ENCODE peak calls at places on chromosome X, in ten cellular contexts. One of them, this sample, is unnamed.
A peak's percentile ranks its signal among the peaks of the same experiment; 100 is the strongest.

GRCh38 chrX:50613846-50614245 is 143.2 kb upstream of the DGKK start:
- DNase-seq in BJ: no peak
- DNase-seq in NCI-H82: no peak
- DNase-seq in iPS DF 19.7: no peak
- DNase-seq in GM06990: no peak
- DNase-seq in stimulated activated CD8-positive, alpha-beta memory T cell treated with anti-CD3 and anti-CD28 coated beads, Interleukin-4, amount 100 ng/mL, for 24 hours: no peak
- DNase-seq in left ventricle myocardium inferior: no peak
- DNase-seq in lower lobe of right lung: no peak
- DNase-seq in colonic mucosa: no peak
- DNase-seq in NCI-H774: no peak
- DNase-seq in this sample: no peak

GRCh38 chrX:153635788-153636668 is 11.0 kb upstream of the DUSP9 start:
- DNase-seq in lower lobe of right lung: no peak
- DNase-seq in GM06990: no peak
- DNase-seq in NCI-H774: no peak
- DNase-seq in iPS DF 19.7: peak; percentile 25
- DNase-seq in BJ: no peak
- DNase-seq in colonic mucosa: no peak
- DNase-seq in left ventricle myocardium inferior: no peak
- DNase-seq in stimulated activated CD8-positive, alpha-beta memory T cell treated with anti-CD3 and anti-CD28 coated beads, Interleukin-4, amount 100 ng/mL, for 24 hours: no peak
- DNase-seq in NCI-H82: peak; percentile 68
- DNase-seq in this sample: no peak

GRCh38 chrX:110045421-110045820 is 42.5 kb downstream of the TMEM164 start:
- DNase-seq in iPS DF 19.7: no peak
- DNase-seq in GM06990: no peak
- DNase-seq in left ventricle myocardium inferior: no peak
- DNase-seq in stimulated activated CD8-positive, alpha-beta memory T cell treated with anti-CD3 and anti-CD28 coated beads, Interleukin-4, amount 100 ng/mL, for 24 hours: no peak
- DNase-seq in BJ: no peak
- DNase-seq in NCI-H774: no peak
- DNase-seq in lower lobe of right lung: no peak
- DNase-seq in colonic mucosa: no peak
- DNase-seq in NCI-H82: peak; percentile 90
- DNase-seq in this sample: no peak

GRCh38 chrX:154000051-154000450 is 19.7 kb downstream of the IRAK1 start:
- DNase-seq in GM06990: no peak
- DNase-seq in NCI-H82: peak; percentile 33
- DNase-seq in NCI-H774: no peak
- DNase-seq in lower lobe of right lung: no peak
- DNase-seq in left ventricle myocardium inferior: no peak
- DNase-seq in stimulated activated CD8-positive, alpha-beta memory T cell treated with anti-CD3 and anti-CD28 coated beads, Interleukin-4, amount 100 ng/mL, for 24 hours: no peak
- DNase-seq in BJ: no peak
- DNase-seq in colonic mucosa: no peak
- DNase-seq in iPS DF 19.7: no peak
- DNase-seq in this sample: no peak

GRCh38 chrX:135191838-135192237 is 20.6 kb upstream of the CT55 start:
- DNase-seq in stimulated activated CD8-positive, alpha-beta memory T cell treated with anti-CD3 and anti-CD28 coated beads, Interleukin-4, amount 100 ng/mL, for 24 hours: no peak
- DNase-seq in left ventricle myocardium inferior: no peak
- DNase-seq in NCI-H774: no peak
- DNase-seq in GM06990: no peak
- DNase-seq in NCI-H82: no peak
- DNase-seq in lower lobe of right lung: no peak
- DNase-seq in iPS DF 19.7: no peak
- DNase-seq in colonic mucosa: no peak
- DNase-seq in BJ: no peak
- DNase-seq in this sample: no peak

GRCh38 chrX:16771483-16772398 is 14.5 kb upstream of the TXLNG start:
- DNase-seq in NCI-H82: peak; percentile 85
- DNase-seq in NCI-H774: no peak
- DNase-seq in stimulated activated CD8-positive, alpha-beta memory T cell treated with anti-CD3 and anti-CD28 coated beads, Interleukin-4, amount 100 ng/mL, for 24 hours: no peak
- DNase-seq in left ventricle myocardium inferior: no peak
- DNase-seq in lower lobe of right lung: no peak
- DNase-seq in iPS DF 19.7: peak; percentile 61
- DNase-seq in colonic mucosa: peak; percentile 67
- DNase-seq in BJ: no peak
- DNase-seq in GM06990: peak; percentile 9
- DNase-seq in this sample: no peak

GRCh38 chrX:103309860-103310591 is 764 bp downstream of the BEX2 start:
- DNase-seq in left ventricle myocardium inferior: no peak
- DNase-seq in GM06990: no peak
- DNase-seq in lower lobe of right lung: no peak
- DNase-seq in stimulated activated CD8-positive, alpha-beta memory T cell treated with anti-CD3 and anti-CD28 coated beads, Interleukin-4, amount 100 ng/mL, for 24 hours: no peak
- DNase-seq in NCI-H774: no peak
- DNase-seq in NCI-H82: peak; percentile 14
- DNase-seq in colonic mucosa: no peak
- DNase-seq in iPS DF 19.7: no peak
- DNase-seq in BJ: no peak
- DNase-seq in this sample: no peak

GRCh38 chrX:106999002-106999975 is 723 bp downstream of the MORC4 start:
- DNase-seq in iPS DF 19.7: no peak
- DNase-seq in GM06990: peak; percentile 22
- DNase-seq in lower lobe of right lung: peak; percentile 53
- DNase-seq in BJ: no peak
- DNase-seq in colonic mucosa: peak; percentile 65
- DNase-seq in NCI-H82: peak; percentile 76
- DNase-seq in NCI-H774: no peak
- DNase-seq in stimulated activated CD8-positive, alpha-beta memory T cell treated with anti-CD3 and anti-CD28 coated beads, Interleukin-4, amount 100 ng/mL, for 24 hours: peak; percentile 26
- DNase-seq in left ventricle myocardium inferior: peak; percentile 40
- DNase-seq in this sample: peak; percentile 70

GRCh38 chrX:135094726-135095125 is 25.6 kb downstream of the ETDB start:
- DNase-seq in GM06990: no peak
- DNase-seq in colonic mucosa: no peak
- DNase-seq in left ventricle myocardium inferior: no peak
- DNase-seq in NCI-H82: no peak
- DNase-seq in NCI-H774: no peak
- DNase-seq in stimulated activated CD8-positive, alpha-beta memory T cell treated with anti-CD3 and anti-CD28 coated beads, Interleukin-4, amount 100 ng/mL, for 24 hours: no peak
- DNase-seq in BJ: no peak
- DNase-seq in lower lobe of right lung: no peak
- DNase-seq in iPS DF 19.7: no peak
- DNase-seq in this sample: no peak

GRCh38 chrX:8731579-8732395 is at the start of gene ANOS1:
- DNase-seq in BJ: no peak
- DNase-seq in NCI-H774: peak; percentile 48
- DNase-seq in NCI-H82: peak; percentile 69
- DNase-seq in stimulated activated CD8-positive, alpha-beta memory T cell treated with anti-CD3 and anti-CD28 coated beads, Interleukin-4, amount 100 ng/mL, for 24 hours: no peak
- DNase-seq in iPS DF 19.7: no peak
- DNase-seq in GM06990: no peak
- DNase-seq in left ventricle myocardium inferior: peak; percentile 71
- DNase-seq in lower lobe of right lung: peak; percentile 81
- DNase-seq in colonic mucosa: no peak
- DNase-seq in this sample: peak; percentile 72

GRCh38 chrX:46029777-46030176 is 515.4 kb downstream of the ZNF674 start:
- DNase-seq in GM06990: no peak
- DNase-seq in NCI-H82: no peak
- DNase-seq in iPS DF 19.7: no peak
- DNase-seq in lower lobe of right lung: no peak
- DNase-seq in left ventricle myocardium inferior: no peak
- DNase-seq in BJ: no peak
- DNase-seq in stimulated activated CD8-positive, alpha-beta memory T cell treated with anti-CD3 and anti-CD28 coated beads, Interleukin-4, amount 100 ng/mL, for 24 hours: no peak
- DNase-seq in colonic mucosa: no peak
- DNase-seq in NCI-H774: peak; percentile 66
- DNase-seq in this sample: no peak

GRCh38 chrX:19172741-19173140 is 50.5 kb upstream of the ADGRG2 start:
- DNase-seq in left ventricle myocardium inferior: no peak
- DNase-seq in NCI-H82: no peak
- DNase-seq in lower lobe of right lung: no peak
- DNase-seq in GM06990: no peak
- DNase-seq in NCI-H774: no peak
- DNase-seq in BJ: no peak
- DNase-seq in colonic mucosa: no peak
- DNase-seq in stimulated activated CD8-positive, alpha-beta memory T cell treated with anti-CD3 and anti-CD28 coated beads, Interleukin-4, amount 100 ng/mL, for 24 hours: no peak
- DNase-seq in iPS DF 19.7: no peak
- DNase-seq in this sample: no peak

GRCh38 chrX:323721-324628 is 5.4 kb upstream of the GTPBP6 start:
- DNase-seq in stimulated activated CD8-positive, alpha-beta memory T cell treated with anti-CD3 and anti-CD28 coated beads, Interleukin-4, amount 100 ng/mL, for 24 hours: no peak
- DNase-seq in iPS DF 19.7: peak; percentile 69
- DNase-seq in BJ: no peak
- DNase-seq in NCI-H82: no peak
- DNase-seq in lower lobe of right lung: peak; percentile 82
- DNase-seq in colonic mucosa: no peak
- DNase-seq in GM06990: peak; percentile 56
- DNase-seq in left ventricle myocardium inferior: peak; percentile 25
- DNase-seq in NCI-H774: no peak
- DNase-seq in this sample: no peak

GRCh38 chrX:110836982-110837381 is 41.4 kb upstream of the CHRDL1 start:
- DNase-seq in NCI-H82: peak; percentile 88
- DNase-seq in lower lobe of right lung: no peak
- DNase-seq in iPS DF 19.7: no peak
- DNase-seq in stimulated activated CD8-positive, alpha-beta memory T cell treated with anti-CD3 and anti-CD28 coated beads, Interleukin-4, amount 100 ng/mL, for 24 hours: no peak
- DNase-seq in NCI-H774: no peak
- DNase-seq in GM06990: no peak
- DNase-seq in left ventricle myocardium inferior: no peak
- DNase-seq in BJ: no peak
- DNase-seq in colonic mucosa: no peak
- DNase-seq in this sample: no peak

GRCh38 chrX:150770623-150771022 is 77.4 kb downstream of the MTMR1 start:
- DNase-seq in NCI-H774: no peak
- DNase-seq in colonic mucosa: peak; percentile 12
- DNase-seq in GM06990: no peak
- DNase-seq in left ventricle myocardium inferior: no peak
- DNase-seq in iPS DF 19.7: no peak
- DNase-seq in BJ: no peak
- DNase-seq in lower lobe of right lung: no peak
- DNase-seq in stimulated activated CD8-positive, alpha-beta memory T cell treated with anti-CD3 and anti-CD28 coated beads, Interleukin-4, amount 100 ng/mL, for 24 hours: no peak
- DNase-seq in NCI-H82: peak; percentile 19
- DNase-seq in this sample: no peak

GRCh38 chrX:137482136-137482535 is 83.8 kb upstream of the ZIC3 start:
- DNase-seq in NCI-H774: no peak
- DNase-seq in iPS DF 19.7: no peak
- DNase-seq in GM06990: no peak
- DNase-seq in left ventricle myocardium inferior: no peak
- DNase-seq in lower lobe of right lung: no peak
- DNase-seq in colonic mucosa: no peak
- DNase-seq in stimulated activated CD8-positive, alpha-beta memory T cell treated with anti-CD3 and anti-CD28 coated beads, Interleukin-4, amount 100 ng/mL, for 24 hours: no peak
- DNase-seq in NCI-H82: no peak
- DNase-seq in BJ: no peak
- DNase-seq in this sample: no peak

GRCh38 chrX:132426695-132427281 is 62.0 kb downstream of the MBNL3 start:
- DNase-seq in stimulated activated CD8-positive, alpha-beta memory T cell treated with anti-CD3 and anti-CD28 coated beads, Interleukin-4, amount 100 ng/mL, for 24 hours: no peak
- DNase-seq in iPS DF 19.7: no peak
- DNase-seq in colonic mucosa: no peak
- DNase-seq in left ventricle myocardium inferior: no peak
- DNase-seq in lower lobe of right lung: no peak
- DNase-seq in BJ: peak; percentile 17
- DNase-seq in GM06990: no peak
- DNase-seq in NCI-H82: no peak
- DNase-seq in NCI-H774: no peak
- DNase-seq in this sample: no peak

GRCh38 chrX:120559799-120560198 is 963 bp downstream of the CUL4B start:
- DNase-seq in colonic mucosa: no peak
- DNase-seq in stimulated activated CD8-positive, alpha-beta memory T cell treated with anti-CD3 and anti-CD28 coated beads, Interleukin-4, amount 100 ng/mL, for 24 hours: no peak
- DNase-seq in GM06990: no peak
- DNase-seq in iPS DF 19.7: no peak
- DNase-seq in left ventricle myocardium inferior: no peak
- DNase-seq in BJ: no peak
- DNase-seq in lower lobe of right lung: no peak
- DNase-seq in NCI-H774: peak; percentile 11
- DNase-seq in NCI-H82: peak; percentile 72
- DNase-seq in this sample: no peak

GRCh38 chrX:86171366-86171765 is 23.1 kb downstream of the DACH2 start:
- DNase-seq in GM06990: no peak
- DNase-seq in NCI-H82: peak; percentile 80
- DNase-seq in iPS DF 19.7: peak; percentile 23
- DNase-seq in left ventricle myocardium inferior: no peak
- DNase-seq in colonic mucosa: no peak
- DNase-seq in NCI-H774: no peak
- DNase-seq in stimulated activated CD8-positive, alpha-beta memory T cell treated with anti-CD3 and anti-CD28 coated beads, Interleukin-4, amount 100 ng/mL, for 24 hours: no peak
- DNase-seq in lower lobe of right lung: no peak
- DNase-seq in BJ: no peak
- DNase-seq in this sample: peak; percentile 2

GRCh38 chrX:22389544-22390243 is 117.0 kb downstream of the CBLL2 start:
- DNase-seq in colonic mucosa: no peak
- DNase-seq in NCI-H82: peak; percentile 75
- DNase-seq in left ventricle myocardium inferior: no peak
- DNase-seq in NCI-H774: no peak
- DNase-seq in GM06990: no peak
- DNase-seq in BJ: no peak
- DNase-seq in stimulated activated CD8-positive, alpha-beta memory T cell treated with anti-CD3 and anti-CD28 coated beads, Interleukin-4, amount 100 ng/mL, for 24 hours: no peak
- DNase-seq in iPS DF 19.7: no peak
- DNase-seq in lower lobe of right lung: no peak
- DNase-seq in this sample: no peak

GRCh38 chrX:30414144-30414543 is 105.0 kb upstream of the NR0B1 start:
- DNase-seq in GM06990: no peak
- DNase-seq in NCI-H774: no peak
- DNase-seq in NCI-H82: no peak
- DNase-seq in iPS DF 19.7: no peak
- DNase-seq in stimulated activated CD8-positive, alpha-beta memory T cell treated with anti-CD3 and anti-CD28 coated beads, Interleukin-4, amount 100 ng/mL, for 24 hours: no peak
- DNase-seq in BJ: no peak
- DNase-seq in lower lobe of right lung: no peak
- DNase-seq in left ventricle myocardium inferior: no peak
- DNase-seq in colonic mucosa: no peak
- DNase-seq in this sample: no peak

GRCh38 chrX:1323315-1323714 is 13.3 kb upstream of the IL3RA start:
- DNase-seq in stimulated activated CD8-positive, alpha-beta memory T cell treated with anti-CD3 and anti-CD28 coated beads, Interleukin-4, amount 100 ng/mL, for 24 hours: peak; percentile 22
- DNase-seq in lower lobe of right lung: peak; percentile 71
- DNase-seq in GM06990: peak; percentile 75
- DNase-seq in left ventricle myocardium inferior: peak; percentile 36
- DNase-seq in NCI-H774: no peak
- DNase-seq in iPS DF 19.7: peak; percentile 65
- DNase-seq in colonic mucosa: peak; percentile 47
- DNase-seq in BJ: no peak
- DNase-seq in NCI-H82: peak; percentile 58
- DNase-seq in this sample: peak; percentile 31

GRCh38 chrX:281166-281999 is at the start of gene PLCXD1:
- DNase-seq in NCI-H774: no peak
- DNase-seq in NCI-H82: no peak
- DNase-seq in iPS DF 19.7: no peak
- DNase-seq in stimulated activated CD8-positive, alpha-beta memory T cell treated with anti-CD3 and anti-CD28 coated beads, Interleukin-4, amount 100 ng/mL, for 24 hours: no peak
- DNase-seq in GM06990: no peak
- DNase-seq in left ventricle myocardium inferior: peak; percentile 24
- DNase-seq in lower lobe of right lung: peak; percentile 49
- DNase-seq in BJ: no peak
- DNase-seq in colonic mucosa: no peak
- DNase-seq in this sample: peak; percentile 69

GRCh38 chrX:42823443-42823842 is 45.5 kb upstream of the PPP1R2C start:
- DNase-seq in GM06990: peak; percentile 13
- DNase-seq in NCI-H774: no peak
- DNase-seq in stimulated activated CD8-positive, alpha-beta memory T cell treated with anti-CD3 and anti-CD28 coated beads, Interleukin-4, amount 100 ng/mL, for 24 hours: no peak
- DNase-seq in left ventricle myocardium inferior: no peak
- DNase-seq in colonic mucosa: no peak
- DNase-seq in iPS DF 19.7: no peak
- DNase-seq in NCI-H82: no peak
- DNase-seq in BJ: no peak
- DNase-seq in lower lobe of right lung: no peak
- DNase-seq in this sample: no peak

GRCh38 chrX:48461830-48462229 is 8.2 kb downstream of the SLC38A5 start:
- DNase-seq in lower lobe of right lung: no peak
- DNase-seq in GM06990: no peak
- DNase-seq in stimulated activated CD8-positive, alpha-beta memory T cell treated with anti-CD3 and anti-CD28 coated beads, Interleukin-4, amount 100 ng/mL, for 24 hours: no peak
- DNase-seq in colonic mucosa: no peak
- DNase-seq in BJ: no peak
- DNase-seq in NCI-H774: no peak
- DNase-seq in left ventricle myocardium inferior: no peak
- DNase-seq in iPS DF 19.7: no peak
- DNase-seq in NCI-H82: no peak
- DNase-seq in this sample: no peak